ENCODE peak calls at places on chromosome 5, in seven cellular contexts. One of them, this sample, is unnamed. For H3K27me3, the result is how much of the 10 kb centered on the place peaks cover.

GRCh38 chr5:2751592-2752021 is at the start of gene IRX2:
- DNase-seq in heart left ventricle: peak
- DNase-seq in heart right ventricle: peak
- DNase-seq in HCT116: no peak
- DNase-seq in small intestine: peak
- DNase-seq in tibial nerve: no peak
- DNase-seq in CD4-positive, CD25-positive, alpha-beta regulatory T cell: no peak
- DNase-seq in this sample: peak

GRCh38 chr5:164052536-164053090 is 547.2 kb downstream of the MAT2B start:
- DNase-seq in heart right ventricle: no peak
- DNase-seq in CD4-positive, CD25-positive, alpha-beta regulatory T cell: no peak
- DNase-seq in HCT116: no peak
- DNase-seq in heart left ventricle: no peak
- DNase-seq in small intestine: no peak
- DNase-seq in tibial nerve: no peak
- DNase-seq in this sample: no peak

GRCh38 chr5:12845549-12846159 is 941.4 kb upstream of the CTNND2 start:
- DNase-seq in CD4-positive, CD25-positive, alpha-beta regulatory T cell: no peak
- DNase-seq in tibial nerve: no peak
- DNase-seq in small intestine: no peak
- DNase-seq in heart right ventricle: no peak
- DNase-seq in heart left ventricle: no peak
- DNase-seq in HCT116: no peak
- DNase-seq in this sample: no peak

GRCh38 chr5:143837306-143837848 is 25.4 kb downstream of the HMHB1 start:
- DNase-seq in HCT116: no peak
- DNase-seq in heart left ventricle: no peak
- DNase-seq in CD4-positive, CD25-positive, alpha-beta regulatory T cell: no peak
- DNase-seq in tibial nerve: no peak
- DNase-seq in heart right ventricle: no peak
- DNase-seq in small intestine: peak
- DNase-seq in this sample: no peak

GRCh38 chr5:78886650-78887230 is 98.4 kb downstream of the ARSB start:
- DNase-seq in HCT116: no peak
- DNase-seq in tibial nerve: no peak
- DNase-seq in heart left ventricle: no peak
- DNase-seq in CD4-positive, CD25-positive, alpha-beta regulatory T cell: peak
- DNase-seq in heart right ventricle: no peak
- DNase-seq in small intestine: no peak
- DNase-seq in this sample: no peak

GRCh38 chr5:179765400-179765799 is 28.4 kb upstream of the LTC4S start:
- DNase-seq in HCT116: no peak
- DNase-seq in CD4-positive, CD25-positive, alpha-beta regulatory T cell: no peak
- DNase-seq in heart right ventricle: peak
- DNase-seq in small intestine: no peak
- DNase-seq in tibial nerve: no peak
- DNase-seq in heart left ventricle: peak
- DNase-seq in this sample: peak

GRCh38 chr5:40679998-40680681 is 425 bp downstream of the PTGER4 start:
- DNase-seq in CD4-positive, CD25-positive, alpha-beta regulatory T cell: peak
- DNase-seq in heart right ventricle: no peak
- DNase-seq in tibial nerve: no peak
- DNase-seq in small intestine: peak
- DNase-seq in HCT116: no peak
- DNase-seq in heart left ventricle: peak
- DNase-seq in this sample: no peak

GRCh38 chr5:1545126-1545797 is 21.5 kb upstream of the LPCAT1 start:
- DNase-seq in HCT116: no peak
- DNase-seq in small intestine: no peak
- DNase-seq in tibial nerve: no peak
- DNase-seq in heart right ventricle: no peak
- DNase-seq in heart left ventricle: no peak
- DNase-seq in CD4-positive, CD25-positive, alpha-beta regulatory T cell: no peak
- DNase-seq in this sample: no peak

GRCh38 chr5:107431998-107432397 is 238.7 kb downstream of the EFNA5 start:
- DNase-seq in CD4-positive, CD25-positive, alpha-beta regulatory T cell: no peak
- DNase-seq in tibial nerve: no peak
- DNase-seq in HCT116: no peak
- DNase-seq in heart right ventricle: no peak
- DNase-seq in small intestine: no peak
- DNase-seq in heart left ventricle: no peak
- DNase-seq in this sample: no peak

GRCh38 chr5:137218896-137219295 is 280.2 kb downstream of the SPOCK1 start:
- DNase-seq in HCT116: no peak
- DNase-seq in heart right ventricle: no peak
- DNase-seq in small intestine: no peak
- DNase-seq in heart left ventricle: no peak
- DNase-seq in tibial nerve: no peak
- DNase-seq in CD4-positive, CD25-positive, alpha-beta regulatory T cell: no peak
- DNase-seq in this sample: no peak

GRCh38 chr5:33938507-33938796 is 2.3 kb downstream of the RXFP3 start:
- DNase-seq in tibial nerve: no peak
- DNase-seq in small intestine: no peak
- DNase-seq in heart right ventricle: no peak
- DNase-seq in HCT116: no peak
- DNase-seq in CD4-positive, CD25-positive, alpha-beta regulatory T cell: no peak
- DNase-seq in heart left ventricle: no peak
- DNase-seq in this sample: no peak

GRCh38 chr5:67003373-67003905 is 193.2 kb downstream of the CD180 start:
- DNase-seq in HCT116: no peak
- DNase-seq in CD4-positive, CD25-positive, alpha-beta regulatory T cell: no peak
- DNase-seq in tibial nerve: no peak
- DNase-seq in heart right ventricle: no peak
- DNase-seq in heart left ventricle: no peak
- DNase-seq in small intestine: no peak
- DNase-seq in this sample: no peak

GRCh38 chr5:172789687-172790495 is 18.9 kb upstream of the DUSP1 start:
- DNase-seq in small intestine: no peak
- DNase-seq in heart right ventricle: no peak
- DNase-seq in tibial nerve: no peak
- DNase-seq in HCT116: no peak
- DNase-seq in CD4-positive, CD25-positive, alpha-beta regulatory T cell: no peak
- DNase-seq in heart left ventricle: no peak
- DNase-seq in this sample: peak

GRCh38 chr5:137564475-137564961 is 65.4 kb upstream of the SPOCK1 start:
- DNase-seq in small intestine: no peak
- DNase-seq in CD4-positive, CD25-positive, alpha-beta regulatory T cell: no peak
- DNase-seq in HCT116: no peak
- DNase-seq in heart right ventricle: no peak
- DNase-seq in heart left ventricle: no peak
- DNase-seq in tibial nerve: no peak
- DNase-seq in this sample: no peak

GRCh38 chr5:63555874-63556273 is 406.4 kb downstream of the HTR1A start:
- DNase-seq in CD4-positive, CD25-positive, alpha-beta regulatory T cell: no peak
- DNase-seq in tibial nerve: no peak
- DNase-seq in small intestine: no peak
- DNase-seq in HCT116: no peak
- DNase-seq in heart left ventricle: no peak
- DNase-seq in heart right ventricle: no peak
- DNase-seq in this sample: no peak

GRCh38 chr5:112350626-112351025 is 68.5 kb downstream of the EPB41L4A start:
- DNase-seq in small intestine: no peak
- DNase-seq in HCT116: no peak
- DNase-seq in CD4-positive, CD25-positive, alpha-beta regulatory T cell: no peak
- DNase-seq in heart left ventricle: no peak
- DNase-seq in tibial nerve: no peak
- DNase-seq in heart right ventricle: no peak
- DNase-seq in this sample: no peak

GRCh38 chr5:136060963-136061362 is 32.2 kb downstream of the TGFBI start:
- DNase-seq in CD4-positive, CD25-positive, alpha-beta regulatory T cell: no peak
- DNase-seq in heart left ventricle: no peak
- DNase-seq in tibial nerve: no peak
- DNase-seq in small intestine: no peak
- DNase-seq in HCT116: no peak
- DNase-seq in heart right ventricle: no peak
- DNase-seq in this sample: no peak

GRCh38 chr5:119358901-119359603 is 3.2 kb downstream of the TNFAIP8 start:
- DNase-seq in small intestine: no peak
- DNase-seq in tibial nerve: no peak
- DNase-seq in CD4-positive, CD25-positive, alpha-beta regulatory T cell: no peak
- DNase-seq in HCT116: no peak
- DNase-seq in heart left ventricle: no peak
- DNase-seq in heart right ventricle: no peak
- DNase-seq in this sample: no peak

GRCh38 chr5:177302354-177303110 is 987 bp downstream of the RAB24 start:
- DNase-seq in small intestine: peak
- DNase-seq in HCT116: no peak
- DNase-seq in tibial nerve: no peak
- DNase-seq in CD4-positive, CD25-positive, alpha-beta regulatory T cell: no peak
- DNase-seq in heart left ventricle: no peak
- DNase-seq in heart right ventricle: no peak
- DNase-seq in this sample: no peak

GRCh38 chr5:171478946-171479775 is 59.7 kb downstream of the FGF18 start:
- DNase-seq in heart right ventricle: no peak
- DNase-seq in CD4-positive, CD25-positive, alpha-beta regulatory T cell: no peak
- DNase-seq in tibial nerve: no peak
- DNase-seq in heart left ventricle: no peak
- DNase-seq in HCT116: no peak
- DNase-seq in small intestine: no peak
- DNase-seq in this sample: no peak

GRCh38 chr5:159657298-159657697 is 259.0 kb upstream of the ADRA1B start:
- DNase-seq in HCT116: no peak
- DNase-seq in CD4-positive, CD25-positive, alpha-beta regulatory T cell: no peak
- DNase-seq in heart left ventricle: no peak
- DNase-seq in heart right ventricle: no peak
- DNase-seq in small intestine: no peak
- DNase-seq in tibial nerve: no peak
- DNase-seq in this sample: no peak

GRCh38 chr5:4737868-4738267 is 402.3 kb upstream of the ADAMTS16 start:
- DNase-seq in tibial nerve: no peak
- DNase-seq in HCT116: no peak
- DNase-seq in small intestine: no peak
- DNase-seq in heart right ventricle: no peak
- DNase-seq in heart left ventricle: no peak
- DNase-seq in CD4-positive, CD25-positive, alpha-beta regulatory T cell: no peak
- DNase-seq in this sample: no peak

GRCh38 chr5:861442-862366 is 10.9 kb upstream of the ZDHHC11 start:
- DNase-seq in heart left ventricle: no peak
- DNase-seq in small intestine: no peak
- DNase-seq in CD4-positive, CD25-positive, alpha-beta regulatory T cell: no peak
- DNase-seq in HCT116: no peak
- DNase-seq in heart right ventricle: no peak
- DNase-seq in tibial nerve: no peak
- DNase-seq in this sample: peak

DNA sequence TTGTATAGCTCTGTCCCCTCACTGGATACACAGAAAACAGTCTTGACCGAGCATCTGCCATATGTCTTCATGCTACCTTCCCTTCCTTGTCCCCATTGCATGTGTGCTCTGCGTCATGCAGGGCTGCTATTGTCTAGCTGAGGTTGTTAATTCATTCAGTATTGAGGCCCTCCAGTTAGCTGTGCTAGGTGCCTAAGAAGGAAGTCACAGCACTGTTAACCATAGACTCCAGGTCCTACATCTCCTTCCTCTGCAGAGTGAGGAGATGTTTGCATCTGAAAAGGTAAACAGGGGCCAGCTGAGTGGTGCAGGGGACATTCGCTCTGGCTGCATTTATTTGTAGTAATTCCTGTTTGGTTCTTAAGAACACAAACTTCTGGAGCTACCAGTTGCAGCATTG is 48.2 kb downstream of the SLC1A3 start:
- DNase-seq in heart left ventricle: no peak
- DNase-seq in HCT116: no peak
- DNase-seq in small intestine: no peak
- DNase-seq in CD4-positive, CD25-positive, alpha-beta regulatory T cell: no peak
- DNase-seq in tibial nerve: no peak
- DNase-seq in heart right ventricle: no peak
- DNase-seq in this sample: no peak
- H3K27ac ChIP-seq in heart left ventricle: no peak
- H3K27ac ChIP-seq in HCT116: no peak
- H3K27ac ChIP-seq in small intestine: no peak
- H3K27ac ChIP-seq in CD4-positive, CD25-positive, alpha-beta regulatory T cell: no peak
- H3K27ac ChIP-seq in tibial nerve: no peak
- H3K27ac ChIP-seq in heart right ventricle: peak
- H3K27ac ChIP-seq in this sample: peak

GRCh38 chr5:96254980-96255681 is 177.9 kb downstream of the PCSK1 start:
- DNase-seq in small intestine: no peak
- DNase-seq in CD4-positive, CD25-positive, alpha-beta regulatory T cell: no peak
- DNase-seq in HCT116: no peak
- DNase-seq in tibial nerve: no peak
- DNase-seq in heart left ventricle: no peak
- DNase-seq in heart right ventricle: no peak
- DNase-seq in this sample: no peak
- H3K4me3 ChIP-seq in small intestine: no peak
- H3K4me3 ChIP-seq in CD4-positive, CD25-positive, alpha-beta regulatory T cell: no peak
- H3K4me3 ChIP-seq in HCT116: no peak
- H3K4me3 ChIP-seq in tibial nerve: no peak
- H3K4me3 ChIP-seq in heart left ventricle: no peak
- H3K4me3 ChIP-seq in heart right ventricle: no peak
- H3K4me3 ChIP-seq in this sample: no peak

DNA sequence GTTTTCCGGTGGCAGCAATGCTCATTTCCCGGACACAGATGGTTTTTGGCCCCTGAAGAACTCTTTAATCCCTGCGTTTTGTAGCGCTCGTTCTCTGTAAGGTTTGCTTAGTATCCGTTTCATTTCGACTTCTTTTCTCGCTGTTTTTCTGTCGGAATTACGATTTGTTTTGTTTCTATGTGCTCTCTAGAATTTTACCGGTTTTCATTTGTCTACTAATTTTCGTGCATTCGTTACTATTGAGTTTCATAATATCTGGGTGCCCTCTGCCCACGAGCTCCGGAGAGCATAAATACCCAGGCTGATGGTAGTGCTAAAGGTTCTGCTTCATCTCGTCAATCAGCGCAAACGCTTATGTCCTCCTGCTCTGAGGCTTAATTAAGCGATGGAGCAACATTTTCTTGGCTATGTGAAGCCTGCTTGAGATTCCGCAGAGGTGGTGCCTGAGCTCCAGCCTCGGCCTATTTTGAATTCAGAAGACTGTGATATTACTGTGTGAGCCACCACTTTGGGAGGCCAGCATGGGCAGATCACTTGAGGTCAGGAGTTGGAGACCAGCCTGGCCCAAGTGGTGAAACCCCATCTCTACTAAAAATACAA is 44.9 kb downstream of the ANXA2R start:
- DNase-seq in heart right ventricle: no peak
- DNase-seq in HCT116: no peak
- DNase-seq in CD4-positive, CD25-positive, alpha-beta regulatory T cell: no peak
- DNase-seq in heart left ventricle: no peak
- DNase-seq in small intestine: no peak
- DNase-seq in tibial nerve: no peak
- DNase-seq in this sample: no peak
- H3K27me3 ChIP-seq in heart right ventricle: under half
- H3K27me3 ChIP-seq in HCT116: under half
- H3K27me3 ChIP-seq in CD4-positive, CD25-positive, alpha-beta regulatory T cell: under half
- H3K27me3 ChIP-seq in heart left ventricle: half or more
- H3K27me3 ChIP-seq in small intestine: under half
- H3K27me3 ChIP-seq in tibial nerve: under half
- H3K27me3 ChIP-seq in this sample: under half

DNA sequence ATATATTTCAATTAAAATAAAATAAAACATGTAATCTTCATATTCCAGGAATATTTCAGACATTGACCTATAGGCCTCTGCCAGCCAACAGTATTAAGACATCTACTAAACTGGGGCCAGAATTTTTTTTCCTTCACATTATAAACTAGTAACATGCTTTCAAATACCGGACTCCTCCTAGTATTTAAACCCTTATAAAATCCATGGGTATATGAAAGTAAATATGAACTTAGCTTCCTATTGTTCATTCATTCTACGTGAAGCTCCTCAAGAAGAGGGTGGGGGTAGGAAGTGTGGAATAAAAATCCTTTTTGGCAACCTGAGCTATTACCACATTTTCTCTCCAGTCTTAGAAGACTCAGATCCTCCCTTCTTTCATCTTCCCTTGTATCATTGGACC is 16.4 kb downstream of the SEMA5A start:
- DNase-seq in HCT116: no peak
- DNase-seq in tibial nerve: no peak
- DNase-seq in heart right ventricle: no peak
- DNase-seq in heart left ventricle: no peak
- DNase-seq in CD4-positive, CD25-positive, alpha-beta regulatory T cell: no peak
- DNase-seq in small intestine: no peak
- DNase-seq in this sample: no peak
- H3K27ac ChIP-seq in HCT116: no peak
- H3K27ac ChIP-seq in tibial nerve: no peak
- H3K27ac ChIP-seq in heart right ventricle: no peak
- H3K27ac ChIP-seq in heart left ventricle: no peak
- H3K27ac ChIP-seq in CD4-positive, CD25-positive, alpha-beta regulatory T cell: no peak
- H3K27ac ChIP-seq in small intestine: no peak
- H3K27ac ChIP-seq in this sample: no peak

This sample was measured in right cardiac atrium.